ENCODE peak calls at places on chromosomes 16 and 17, in nine cellular contexts. O, Y, S, T, Q, H, D, N and R are unnamed samples.

GRCh38 chr16:57562066-57562465 is 19.6 kb downstream of the ADGRG5 start:
- DNase-seq in T (no peak), Y (no peak), D (no peak), H (no peak), N (no peak), Q (no peak), O (no peak), S (no peak), R (no peak)

GRCh38 chr16:22360963-22361659 is 13.3 kb downstream of the CDR2 start:
- DNase-seq in O (no peak), Y (no peak), N (no peak), Q (no peak), H (no peak), T (no peak), D (no peak), S (no peak), R (no peak)

GRCh38 chr17:82947051-82947991 is 107.5 kb upstream of the ZNF750 start:
- DNase-seq in H (no peak), O (peak; percentile 1), S (no peak), T (no peak), N (no peak), Y (no peak), Q (no peak), D (peak; percentile 47), R (no peak)

GRCh38 chr17:20935740-20936139 is 107.1 kb downstream of the USP22 start:
- DNase-seq in Q (no peak), N (peak; percentile 84), S (no peak), O (no peak), T (peak; percentile 42), D (no peak), Y (peak; percentile 81), H (no peak), R (no peak)

GRCh38 chr16:57270221-57271062 is 14.0 kb downstream of the PLLP start:
- DNase-seq in S (no peak), D (no peak), T (no peak), H (no peak), O (no peak), N (no peak), Q (no peak), Y (no peak), R (no peak)

GRCh38 chr16:9954181-9954580 is 228.0 kb downstream of the GRIN2A start:
- DNase-seq in Q (no peak), N (no peak), H (no peak), Y (no peak), D (no peak), S (no peak), T (no peak), O (no peak), R (no peak)

GRCh38 chr17:35082073-35082657 is 18.7 kb upstream of the RFFL start:
- DNase-seq in S (no peak), T (no peak), Q (no peak), Y (peak; percentile 74), O (no peak), H (no peak), D (no peak), N (peak; percentile 89), R (no peak)

GRCh38 chr16:54164789-54165173 is 121.8 kb downstream of the IRX3 start:
- DNase-seq in Y (no peak), N (no peak), O (no peak), S (no peak), Q (no peak), H (no peak), T (no peak), D (no peak), R (no peak)

GRCh38 chr17:69909389-69909788 is 165.6 kb upstream of the KCNJ16 start:
- DNase-seq in Y (no peak), N (no peak), Q (no peak), S (no peak), T (no peak), H (no peak), D (no peak), O (no peak), R (no peak)

GRCh38 chr17:76485569-76485968 is 15.7 kb downstream of the RHBDF2 start:
- DNase-seq in H (no peak), Q (no peak), D (no peak), N (no peak), T (no peak), O (no peak), S (no peak), Y (peak; percentile 31), R (no peak)

GRCh38 chr17:79204261-79204660 is 129.6 kb downstream of the ENGASE start:
- DNase-seq in Q (no peak), S (no peak), Y (no peak), H (no peak), N (no peak), D (no peak), T (no peak), O (no peak), R (no peak)

GRCh38 chr17:60047590-60047989 is 31.1 kb downstream of the HEATR6 start:
- DNase-seq in H (no peak), Y (no peak), Q (no peak), O (no peak), D (no peak), T (no peak), S (no peak), N (no peak), R (no peak)

GRCh38 chr16:64153718-64154117 is 968.1 kb downstream of the CDH11 start:
- DNase-seq in N (peak; percentile 73), D (no peak), S (no peak), O (no peak), Q (no peak), H (no peak), T (no peak), Y (no peak), R (no peak)

GRCh38 chr17:19538095-19539039 is 4.7 kb downstream of the SLC47A1 start:
- DNase-seq in Q (no peak), O (peak; percentile 68), D (no peak), N (no peak), T (no peak), Y (no peak), S (peak; percentile 25), H (no peak), R (no peak)

GRCh38 chr17:75318211-75318610 is 29.0 kb upstream of the SLC25A19 start:
- DNase-seq in D (peak; percentile 65), S (no peak), Y (no peak), H (no peak), O (no peak), Q (no peak), N (no peak), T (no peak), R (no peak)

GRCh38 chr16:65123846-65124513 is 2.1 kb upstream of the CDH11 start:
- DNase-seq in Q (no peak), Y (no peak), H (no peak), N (no peak), D (peak; percentile 72), T (no peak), S (no peak), O (no peak), R (no peak)

GRCh38 chr17:77424585-77425344 is 284.0 kb downstream of the SEC14L1 start:
- DNase-seq in N (no peak), Y (peak; percentile 99), T (peak; percentile 69), H (no peak), S (peak; percentile 75), O (peak; percentile 92), D (peak; percentile 89), Q (peak; percentile 95), R (no peak)

GRCh38 chr16:85579199-85579598 is 33.9 kb upstream of the GSE1 start:
- DNase-seq in H (no peak), N (no peak), Y (no peak), Q (no peak), T (no peak), D (no peak), O (no peak), S (no peak), R (no peak)
- H3K4me1 ChIP-seq in H (peaks cover 40% of the 10 kb centered on the region), N (no peaks in the 10 kb centered on the region), Y (peaks cover 65% of the 10 kb centered on the region), Q (peaks cover 32% of the 10 kb centered on the region), T (no peaks in the 10 kb centered on the region), D (peaks cover 100% of the 10 kb centered on the region), O (peaks cover 33% of the 10 kb centered on the region), S (peaks cover 44% of the 10 kb centered on the region), R (no peaks in the 10 kb centered on the region)

DNA sequence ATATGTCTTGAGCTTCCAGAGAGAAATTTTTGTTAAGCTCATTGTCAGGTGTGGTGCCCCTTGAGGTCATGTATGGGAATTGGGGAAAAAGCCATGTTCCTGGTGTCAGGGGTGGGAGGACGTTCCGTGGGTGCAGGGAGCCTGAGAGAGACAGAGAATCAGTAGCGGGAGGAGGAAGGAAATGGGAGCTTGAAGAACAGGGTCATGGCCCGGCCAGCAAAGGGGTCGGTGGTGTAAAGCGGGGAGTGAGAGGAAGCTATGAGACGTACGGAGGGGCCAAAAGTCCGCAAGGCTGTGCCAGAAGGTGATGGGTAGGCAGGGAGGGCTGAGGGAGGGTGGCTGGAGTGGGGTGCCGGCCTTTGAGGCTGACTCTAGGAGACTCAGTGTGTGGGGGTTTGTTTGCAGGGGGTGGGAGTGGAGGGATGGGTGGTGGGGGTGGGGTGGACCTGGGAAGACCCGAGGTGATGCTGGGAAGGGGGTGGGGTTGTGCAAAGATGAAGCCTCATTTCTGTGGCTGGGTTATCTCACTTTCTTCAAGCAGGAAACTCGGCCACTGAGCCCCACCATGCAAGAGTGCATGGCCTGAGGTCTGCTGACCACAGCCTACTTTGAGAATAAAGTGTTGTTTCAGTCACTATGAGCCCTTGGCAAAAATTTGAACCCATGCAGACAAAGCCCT is 63.6 kb downstream of the PLCG2 start:
- DNase-seq in O (no peak), N (no peak), Y (peak; percentile 3), D (no peak), Q (no peak), S (no peak), H (no peak), T (no peak), R (no peak)
- H3K4me3 ChIP-seq in O (no peak overlapping the region), N (no peak overlapping the region), Y (no peak overlapping the region), D (peak overlapping the region; percentile 0), Q (no peak overlapping the region), S (no peak overlapping the region), H (no peak overlapping the region), T (no peak overlapping the region), R (no peak overlapping the region)

GRCh38 chr17:38329808-38330730 is 13.7 kb downstream of the GPR179 start:
- DNase-seq in D (no peak), T (no peak), N (no peak), Y (no peak), O (no peak), S (no peak), Q (no peak), H (no peak), R (no peak)
- H3K4me1 ChIP-seq in D (peaks cover 17% of the 10 kb centered on the region), T (peaks cover 3% of the 10 kb centered on the region), N (no peaks in the 10 kb centered on the region), Y (peaks cover 6% of the 10 kb centered on the region), O (no peaks in the 10 kb centered on the region), S (no peaks in the 10 kb centered on the region), Q (no peaks in the 10 kb centered on the region), H (no peaks in the 10 kb centered on the region), R (no peaks in the 10 kb centered on the region)

DNA sequence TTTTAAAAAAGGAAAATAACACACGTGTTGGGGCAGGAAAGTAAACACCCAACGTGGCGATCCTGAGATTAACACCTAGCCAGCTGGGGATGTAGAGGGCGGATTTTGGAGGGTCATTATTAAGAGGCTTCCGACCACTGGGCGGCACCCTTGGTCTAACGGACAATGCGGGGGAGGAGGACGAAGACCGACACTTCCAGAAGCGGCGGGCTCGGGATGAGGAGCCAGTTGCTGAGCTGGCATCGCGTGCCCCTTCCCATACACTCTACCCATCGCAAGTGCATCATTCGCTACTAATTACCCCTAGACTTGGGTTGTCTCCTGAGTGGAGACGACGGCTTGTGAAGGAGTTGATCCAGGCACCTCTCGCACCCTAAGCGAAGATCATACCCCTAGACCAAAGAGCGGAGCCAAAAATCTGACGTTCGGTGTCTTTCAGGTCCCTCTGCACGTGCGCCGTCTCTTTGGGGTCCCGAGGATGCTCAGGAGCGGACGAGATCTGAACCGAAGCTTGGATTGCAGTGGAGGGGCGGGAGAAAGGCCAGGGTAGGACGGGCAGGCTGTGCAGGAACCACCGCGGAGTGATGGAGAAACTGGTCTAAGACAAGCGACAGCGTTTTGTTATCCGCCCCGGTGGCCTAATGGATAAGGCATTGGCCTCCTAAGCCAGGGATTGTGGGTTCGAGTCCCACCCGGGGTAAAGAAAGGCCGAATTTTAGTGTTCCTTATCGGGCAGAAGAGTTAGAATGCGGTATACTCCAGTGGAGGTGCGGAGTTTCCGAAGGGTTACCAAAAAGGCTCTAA is 17.6 kb downstream of the ZNF213 start:
- DNase-seq in O (peak; percentile 82), D (peak; percentile 87), N (peak; percentile 96), Y (peak; percentile 90), H (peak; percentile 75), Q (peak; percentile 83), S (peak; percentile 90), T (peak; percentile 96), R (peak; percentile 53)
- H3K4me3 ChIP-seq in O (peak overlapping the region; percentile 78), D (peak overlapping the region; percentile 66), N (peak overlapping the region; percentile 75), Y (peak overlapping the region; percentile 31), H (peak overlapping the region; percentile 33), Q (peak overlapping the region; percentile 72), S (no peak overlapping the region), T (peak overlapping the region; percentile 49), R (peak overlapping the region; percentile 24)